ENCODE peak calls at places on chromosome 4, in seven cellular contexts. L is NCI-H1436, Z is ureter, V is nucleus accumbens, T is GM12878, Y is right cardiac atrium, J is mucosa of descending colon. W is an unnamed sample.

GRCh38 chr4:147418206-147418605 is 62.7 kb upstream of the EDNRA start:
- DNase-seq in L (no peak), Z (no peak), V (no peak), T (no peak), Y (no peak), J (no peak), W (no peak)

GRCh38 chr4:83109480-83110221 is 4.9 kb downstream of the PLAC8 start:
- DNase-seq in L (peak), Z (peak), V (no peak), T (no peak), Y (peak), J (peak), W (peak)

GRCh38 chr4:135770505-135770904 is 1568.9 kb upstream of the PABPC4L start:
- DNase-seq in L (no peak), Z (no peak), V (no peak), T (no peak), Y (no peak), J (no peak), W (no peak)

GRCh38 chr4:98151145-98151929 is 8.1 kb upstream of the STPG2 start:
- DNase-seq in L (no peak), Z (no peak), V (no peak), T (no peak), Y (no peak), J (no peak), W (no peak)

GRCh38 chr4:186840222-186840701 is 116.6 kb upstream of the FAT1 start:
- DNase-seq in L (no peak), Z (no peak), V (no peak), T (no peak), Y (peak), J (peak), W (no peak)

GRCh38 chr4:48268956-48269860 is at the start of gene TEC:
- DNase-seq in L (peak), Z (peak), V (no peak), T (no peak), Y (peak), J (no peak), W (no peak)

GRCh38 chr4:8724436-8725070 is 132.0 kb downstream of the CPZ start:
- DNase-seq in L (no peak), Z (peak), V (no peak), T (no peak), Y (no peak), J (peak), W (no peak)

GRCh38 chr4:53010320-53010719 is 148.2 kb downstream of the RASL11B start:
- DNase-seq in L (no peak), Z (no peak), V (no peak), T (no peak), Y (peak), J (no peak), W (no peak)

GRCh38 chr4:183987987-183988392 is 82.9 kb downstream of the STOX2 start:
- DNase-seq in L (no peak), Z (peak), V (peak), T (no peak), Y (peak), J (no peak), W (peak)